ENCODE peak calls at places on chromosomes 16 and 17, in four cellular contexts. E is Calu3; D is activated CD8-positive, alpha-beta T cell treated with anti-CD3 and anti-CD28 coated beads for 36 hours; R is left lung. J is an unnamed sample.

GRCh38 chr16:22007159-22007508 is 777 bp upstream of the MOSMO start:
- DNase-seq in E (no peak), D (no peak), R (no peak), J (no peak)

GRCh38 chr16:3060339-3061127 is 4.9 kb upstream of the IL32 start:
- DNase-seq in E (no peak), D (no peak), R (no peak), J (no peak)

GRCh38 chr17:29760279-29760721 is 137.6 kb upstream of the CORO6 start:
- DNase-seq in E (no peak), D (peak), R (no peak), J (peak)

GRCh38 chr16:27700596-27700995 is 150.7 kb downstream of the KATNIP start:
- DNase-seq in E (no peak), D (no peak), R (no peak), J (no peak)

GRCh38 chr17:73092518-73093135 is at the start of gene SLC39A11:
- DNase-seq in E (peak), D (peak), R (peak), J (peak)

GRCh38 chr17:77352996-77353395 is 212.2 kb downstream of the SEC14L1 start:
- DNase-seq in E (no peak), D (no peak), R (no peak), J (no peak)

GRCh38 chr16:55710466-55710865 is 54.7 kb downstream of the SLC6A2 start:
- DNase-seq in E (peak), D (no peak), R (no peak), J (no peak)

GRCh38 chr16:46658925-46659324 is 30.1 kb downstream of the VPS35 start:
- DNase-seq in E (no peak), D (peak), R (peak), J (peak)

GRCh38 chr16:10644092-10644491 is 50.6 kb downstream of the TEKT5 start:
- DNase-seq in E (no peak), D (no peak), R (no peak), J (no peak)

GRCh38 chr17:33200116-33200515 is 93.0 kb downstream of the ASIC2 start:
- DNase-seq in E (no peak), D (no peak), R (no peak), J (no peak)

GRCh38 chr16:35146031-35146710 is 1686.8 kb downstream of the TP53TG3F start:
- DNase-seq in E (no peak), D (no peak), R (no peak), J (no peak)

GRCh38 chr17:79892457-79893236 is 53.4 kb upstream of the CBX4 start:
- DNase-seq in E (peak), D (no peak), R (no peak), J (peak)

GRCh38 chr16:88893127-88893968 is 26.9 kb upstream of the PABPN1L start:
- DNase-seq in E (no peak), D (no peak), R (no peak), J (no peak)

GRCh38 chr16:82814059-82814458 is 187.3 kb downstream of the CDH13 start:
- DNase-seq in E (no peak), D (no peak), R (no peak), J (no peak)

GRCh38 chr17:45841883-45842525 is 2.7 kb upstream of the SPPL2C start:
- DNase-seq in E (no peak), D (no peak), R (no peak), J (no peak)

GRCh38 chr17:63314766-63315165 is 131.3 kb downstream of the CYB561 start:
- DNase-seq in E (no peak), D (no peak), R (no peak), J (no peak)
- TF ChIP-seq CTCF in E (no peak), D (no peak), R (no peak), J (no peak)

DNA sequence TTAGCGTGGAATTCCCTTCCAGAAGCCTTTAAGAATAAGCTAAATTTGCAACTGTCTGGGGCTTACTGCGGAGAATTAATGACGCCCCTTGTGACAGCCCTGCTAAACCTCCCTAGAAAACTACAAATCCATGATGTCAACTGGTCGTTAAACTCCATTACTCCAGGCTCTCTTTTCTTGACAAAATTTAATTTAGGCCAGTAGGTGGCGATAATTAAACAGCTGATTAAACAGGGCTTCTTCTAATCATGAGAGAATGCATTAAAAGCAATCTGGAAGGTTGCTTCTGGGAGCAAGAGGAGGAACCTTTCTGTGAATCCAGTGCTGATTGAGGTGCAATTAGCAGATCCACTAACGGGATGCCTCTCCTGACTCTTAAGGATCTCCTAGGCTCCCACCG is 8.1 kb upstream of the NLRP1 start:
- DNase-seq in E (no peak), D (no peak), R (no peak), J (peak)
- TF ChIP-seq CTCF in E (no peak), D (peak), R (peak), J (peak)

DNA sequence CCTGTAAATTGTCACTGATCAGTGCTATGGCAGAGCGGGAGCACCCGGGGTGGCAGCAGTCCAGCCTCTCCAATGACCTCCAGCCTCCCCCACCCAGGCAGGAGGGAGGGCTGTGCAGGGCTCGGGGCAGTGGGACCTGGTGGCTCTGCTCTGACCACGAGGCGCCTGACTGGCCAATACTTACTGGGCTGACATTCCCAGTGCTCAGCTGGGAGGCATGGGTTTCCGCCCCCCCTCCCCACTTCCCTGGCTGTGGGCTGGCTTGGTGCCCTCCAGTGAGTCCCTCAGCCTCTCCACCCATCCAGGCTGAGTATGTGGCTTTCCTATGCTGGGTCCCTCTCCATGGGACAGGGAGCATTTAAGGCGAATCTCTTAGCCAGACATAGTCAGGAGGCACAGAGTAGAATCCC is 2.7 kb downstream of the SOCS3 start:
- DNase-seq in E (peak), D (no peak), R (peak), J (no peak)
- TF ChIP-seq CTCF in E (no peak), D (no peak), R (no peak), J (no peak)

DNA sequence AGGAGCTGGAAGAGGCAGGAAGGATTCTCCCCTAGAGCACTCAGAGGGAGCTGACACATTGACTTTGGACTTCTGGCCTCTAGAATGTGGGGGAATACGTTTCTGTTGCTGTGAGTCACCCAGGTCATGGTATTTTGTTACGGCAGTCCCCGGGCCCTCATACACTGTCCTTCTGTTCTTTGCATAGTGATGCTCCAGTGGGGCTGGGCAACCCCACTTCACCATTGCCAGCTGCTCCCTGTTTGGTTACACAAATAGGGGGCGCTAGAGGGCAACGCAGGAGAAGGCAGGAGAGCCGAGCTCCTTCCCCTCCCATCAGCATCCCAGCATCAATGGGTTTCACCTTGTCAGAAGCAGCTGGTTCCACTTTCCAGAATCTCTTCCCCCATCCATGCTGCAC is 257.7 kb upstream of the FOXF1 start:
- DNase-seq in E (peak), D (peak), R (no peak), J (no peak)
- TF ChIP-seq CTCF in E (peak), D (peak), R (peak), J (no peak)

DNA sequence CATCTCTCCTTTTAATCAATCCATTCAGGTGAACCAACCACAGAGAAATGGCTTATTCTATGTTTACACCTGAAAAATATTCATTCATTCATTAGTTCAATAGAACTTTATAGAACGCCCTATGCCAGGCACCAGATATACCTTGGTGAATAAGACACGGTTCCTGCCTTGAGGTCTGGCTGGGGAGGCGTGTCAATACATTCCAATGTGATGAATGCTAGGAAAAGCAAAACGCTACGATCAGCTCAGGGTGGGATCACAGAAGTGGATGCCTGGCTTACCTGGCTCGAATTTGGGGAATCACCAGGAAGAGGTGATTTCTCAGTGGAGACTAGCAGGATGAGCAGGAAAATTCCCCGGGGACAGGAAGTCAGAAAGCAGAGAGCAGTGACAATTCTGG is 17.5 kb upstream of the WFIKKN2 start:
- DNase-seq in E (peak), D (no peak), R (no peak), J (no peak)
- TF ChIP-seq CTCF in E (no peak), D (no peak), R (no peak), J (no peak)

GRCh38 chr17:18319604-18320256 is 4.6 kb downstream of the SMCR8 start:
- DNase-seq in E (no peak), D (peak), R (no peak), J (no peak)
- TF ChIP-seq CTCF in E (no peak), D (peak), R (no peak), J (no peak)

J was measured in GM13976.